ENCODE peak calls at places on chromosomes 1 and 21, in ten cellular contexts. W, A, M, P, B, I, R, V, Z and N are unnamed samples.
A peak's percentile ranks its signal among the peaks of the same experiment; 100 is the strongest.

GRCh38 chr1:150887018-150887417 is at the start of gene CTXND2:
- DNase-seq in W (no peak), A (no peak), M (no peak), P (no peak), B (peak; percentile 15), I (no peak), R (no peak), V (no peak), Z (no peak), N (no peak)

GRCh38 chr21:32994305-32994704 is 31.4 kb upstream of the OLIG2 start:
- DNase-seq in W (no peak), A (no peak), M (no peak), P (no peak), B (peak; percentile 39), I (no peak), R (no peak), V (peak; percentile 19), Z (no peak), N (peak; percentile 35)

GRCh38 chr1:157566484-157567300 is 14.4 kb upstream of the FCRL5 start:
- DNase-seq in W (no peak), A (no peak), M (no peak), P (no peak), B (no peak), I (no peak), R (no peak), V (no peak), Z (no peak), N (no peak)

GRCh38 chr1:242216368-242216767 is 217.5 kb upstream of the MAP1LC3C start:
- DNase-seq in W (no peak), A (no peak), M (no peak), P (no peak), B (no peak), I (no peak), R (no peak), V (no peak), Z (no peak), N (no peak)

GRCh38 chr1:112904071-112904830 is 51.7 kb downstream of the SLC16A1 start:
- DNase-seq in W (peak; percentile 37), A (no peak), M (no peak), P (no peak), B (peak; percentile 81), I (no peak), R (peak; percentile 49), V (no peak), Z (peak; percentile 36), N (no peak)

GRCh38 chr1:20426923-20427322 is 59.1 kb downstream of the CAMK2N1 start:
- DNase-seq in W (no peak), A (no peak), M (no peak), P (no peak), B (peak; percentile 88), I (no peak), R (peak; percentile 51), V (peak; percentile 55), Z (no peak), N (no peak)

GRCh38 chr1:160064164-160064563 is 5.8 kb downstream of the KCNJ10 start:
- DNase-seq in W (no peak), A (no peak), M (no peak), P (no peak), B (no peak), I (no peak), R (no peak), V (no peak), Z (no peak), N (no peak)

GRCh38 chr1:221149111-221149510 is 269.9 kb downstream of the HLX start:
- DNase-seq in W (no peak), A (no peak), M (no peak), P (no peak), B (peak; percentile 63), I (no peak), R (no peak), V (no peak), Z (no peak), N (no peak)

GRCh38 chr1:40866408-40866788 is 4.2 kb upstream of the CITED4 start:
- DNase-seq in W (no peak), A (no peak), M (no peak), P (no peak), B (peak; percentile 48), I (no peak), R (no peak), V (no peak), Z (no peak), N (no peak)

GRCh38 chr1:230826166-230826875 is 42.0 kb downstream of the C1orf198 start:
- DNase-seq in W (no peak), A (no peak), M (no peak), P (no peak), B (no peak), I (no peak), R (no peak), V (no peak), Z (no peak), N (no peak)

GRCh38 chr1:46133181-46133658 is 791 bp upstream of the PIK3R3 start:
- DNase-seq in W (no peak), A (no peak), M (no peak), P (no peak), B (no peak), I (no peak), R (no peak), V (peak; percentile 61), Z (no peak), N (peak; percentile 81)

GRCh38 chr1:39387452-39387851 is 104.0 kb upstream of the BMP8A start:
- DNase-seq in W (no peak), A (no peak), M (no peak), P (no peak), B (peak; percentile 80), I (no peak), R (peak; percentile 59), V (peak; percentile 83), Z (no peak), N (no peak)

GRCh38 chr1:179709841-179710329 is 33.2 kb upstream of the FAM163A start:
- DNase-seq in W (no peak), A (peak; percentile 5), M (no peak), P (peak; percentile 75), B (peak; percentile 32), I (no peak), R (peak; percentile 27), V (no peak), Z (no peak), N (no peak)

GRCh38 chr1:30225336-30225735 is 498.0 kb downstream of the MATN1 start:
- DNase-seq in W (no peak), A (no peak), M (no peak), P (no peak), B (no peak), I (no peak), R (no peak), V (no peak), Z (no peak), N (peak; percentile 87)

GRCh38 chr1:203281033-203281432 is 24.3 kb upstream of the BTG2 start:
- DNase-seq in W (no peak), A (no peak), M (no peak), P (no peak), B (no peak), I (no peak), R (no peak), V (no peak), Z (no peak), N (peak; percentile 72)

GRCh38 chr1:237671935-237672334 is 218.8 kb downstream of the ZP4 start:
- DNase-seq in W (no peak), A (no peak), M (no peak), P (no peak), B (no peak), I (no peak), R (no peak), V (no peak), Z (no peak), N (no peak)

GRCh38 chr1:98557808-98558390 is 103.6 kb upstream of the SNX7 start:
- DNase-seq in W (no peak), A (no peak), M (no peak), P (no peak), B (no peak), I (no peak), R (no peak), V (no peak), Z (no peak), N (no peak)

GRCh38 chr1:67650061-67650460 is 34.9 kb upstream of the GADD45A start:
- DNase-seq in W (no peak), A (no peak), M (no peak), P (no peak), B (no peak), I (no peak), R (no peak), V (no peak), Z (no peak), N (no peak)

GRCh38 chr1:204564835-204565234 is 48.6 kb downstream of the MDM4 start:
- DNase-seq in W (no peak), A (no peak), M (no peak), P (no peak), B (no peak), I (no peak), R (no peak), V (no peak), Z (no peak), N (no peak)

GRCh38 chr1:226549937-226550670 is 1.5 kb downstream of the STUM start:
- DNase-seq in W (no peak), A (no peak), M (peak; percentile 39), P (peak; percentile 78), B (peak; percentile 17), I (peak; percentile 73), R (no peak), V (no peak), Z (no peak), N (no peak)

GRCh38 chr1:183870351-183871077 is 65.6 kb downstream of the RGL1 start:
- DNase-seq in W (no peak), A (no peak), M (peak; percentile 86), P (no peak), B (no peak), I (peak; percentile 14), R (no peak), V (no peak), Z (no peak), N (no peak)

GRCh38 chr1:196324345-196324744 is 283.9 kb downstream of the KCNT2 start:
- DNase-seq in W (no peak), A (no peak), M (no peak), P (peak; percentile 32), B (peak; percentile 45), I (no peak), R (no peak), V (no peak), Z (no peak), N (no peak)

GRCh38 chr1:4787551-4787950 is 133.1 kb downstream of the AJAP1 start:
- DNase-seq in W (no peak), A (no peak), M (no peak), P (no peak), B (no peak), I (no peak), R (no peak), V (no peak), Z (no peak), N (no peak)

GRCh38 chr21:46035809-46036695 is 54.5 kb downstream of the COL6A1 start:
- DNase-seq in W (no peak), A (no peak), M (no peak), P (no peak), B (peak; percentile 92), I (no peak), R (peak; percentile 90), V (no peak), Z (no peak), N (no peak)

GRCh38 chr21:38327984-38328383 is 71.2 kb downstream of the KCNJ15 start:
- DNase-seq in W (no peak), A (no peak), M (no peak), P (no peak), B (no peak), I (no peak), R (no peak), V (no peak), Z (no peak), N (no peak)

GRCh38 chr1:209583408-209583807 is at the start of gene CAMK1G:
- DNase-seq in W (no peak), A (no peak), M (no peak), P (no peak), B (peak; percentile 88), I (no peak), R (no peak), V (no peak), Z (no peak), N (peak; percentile 26)

GRCh38 chr1:156124557-156125483 is 10.3 kb downstream of the LMNA start:
- DNase-seq in W (no peak), A (no peak), M (peak; percentile 71), P (no peak), B (peak; percentile 48), I (no peak), R (no peak), V (no peak), Z (no peak), N (peak; percentile 58)

GRCh38 chr21:46621457-46622182 is 13.9 kb upstream of the PRMT2 start:
- DNase-seq in W (no peak), A (no peak), M (no peak), P (no peak), B (no peak), I (peak; percentile 89), R (no peak), V (no peak), Z (no peak), N (no peak)